ENCODE peak calls at places on chromosomes 3 and 15, in five cellular contexts. M is NCI-H510A treated with DMSO at 0.1 percent for 48 hours, X is hepatic stellate cell, F is GM03348, O is fibroblast of pulmonary artery. T is an unnamed sample.

GRCh38 chr3:38029400-38030125 is at the start of gene PLCD1:
- DNase-seq in O (peak), F (peak), X (peak), M (no peak), T (no peak)

GRCh38 chr3:26350853-26351252 is 271.7 kb upstream of the LRRC3B start:
- DNase-seq in F (no peak), M (no peak), X (no peak), O (no peak), T (no peak)

GRCh38 chr3:169144271-169144670 is 519.2 kb downstream of the MECOM start:
- DNase-seq in X (no peak), O (no peak), F (no peak), M (no peak), T (no peak)

GRCh38 chr3:50534721-50535330 is 31.4 kb upstream of the CACNA2D2 start:
- DNase-seq in O (no peak), F (no peak), X (no peak), M (no peak), T (no peak)

GRCh38 chr15:96331942-96332853 is 1.7 kb downstream of the NR2F2 start:
- DNase-seq in F (no peak), M (peak), X (peak), O (peak), T (no peak)

GRCh38 chr15:32802296-32802936 is 84.6 kb downstream of the GREM1 start:
- DNase-seq in M (no peak), X (peak), O (peak), F (peak), T (no peak)

GRCh38 chr3:16066975-16067374 is 107.5 kb upstream of the GALNT15 start:
- DNase-seq in M (no peak), O (peak), X (no peak), F (peak), T (no peak)

GRCh38 chr3:38343797-38344594 is 2.6 kb upstream of the XYLB start:
- DNase-seq in M (no peak), X (no peak), O (peak), F (no peak), T (peak)

GRCh38 chr15:69757186-69757585 is 304.6 kb downstream of the RPLP1 start:
- DNase-seq in O (no peak), X (no peak), F (no peak), M (no peak), T (no peak)

GRCh38 chr3:157595259-157595658 is 92.0 kb upstream of the VEPH1 start:
- DNase-seq in X (no peak), M (no peak), O (no peak), F (no peak), T (no peak)

GRCh38 chr3:8341853-8342252 is 159.8 kb upstream of the LMCD1 start:
- DNase-seq in X (no peak), M (no peak), F (no peak), O (no peak), T (no peak)

GRCh38 chr15:34243226-34243625 is 18.4 kb downstream of the EMC4 start:
- DNase-seq in M (no peak), X (no peak), F (no peak), O (peak), T (no peak)

GRCh38 chr3:131091768-131092167 is 65.1 kb downstream of the NEK11 start:
- DNase-seq in M (no peak), X (no peak), O (no peak), F (no peak), T (no peak)

GRCh38 chr3:7610634-7611033 is 749.7 kb downstream of the GRM7 start:
- DNase-seq in M (no peak), F (no peak), X (no peak), O (no peak), T (no peak)

GRCh38 chr3:150256336-150256735 is 151.8 kb upstream of the TSC22D2 start:
- DNase-seq in M (no peak), F (no peak), X (no peak), O (no peak), T (no peak)

GRCh38 chr15:40245666-40246065 is 6.8 kb downstream of the PAK6 start:
- DNase-seq in F (no peak), M (no peak), O (no peak), X (no peak), T (no peak)

GRCh38 chr3:160400631-160401150 is 1.2 kb downstream of the SMC4 start:
- DNase-seq in O (peak), M (no peak), X (no peak), F (peak), T (no peak)

GRCh38 chr3:73727117-73727802 is 102.5 kb upstream of the PDZRN3 start:
- DNase-seq in F (peak), O (peak), X (peak), M (no peak), T (peak)

GRCh38 chr3:65356331-65357286 is 668.8 kb upstream of the ADAMTS9 start:
- DNase-seq in O (no peak), F (peak), X (peak), M (no peak), T (no peak)

GRCh38 chr3:138625707-138626365 is 17.3 kb downstream of the FAIM start:
- DNase-seq in O (peak), F (peak), X (peak), M (no peak), T (no peak)

GRCh38 chr15:80556694-80557367 is 138.3 kb upstream of the ABHD17C start:
- DNase-seq in O (no peak), F (no peak), X (no peak), M (peak), T (no peak)

GRCh38 chr3:45582407-45582806 is 12.1 kb upstream of the LIMD1 start:
- DNase-seq in F (peak), X (peak), M (no peak), O (peak), T (peak)

GRCh38 chr3:69181592-69182211 is 59.3 kb upstream of the LMOD3 start:
- DNase-seq in M (no peak), X (peak), F (peak), O (peak), T (peak)

GRCh38 chr15:35271371-35272043 is 186.4 kb upstream of the NANOGP8 start:
- DNase-seq in F (peak), M (no peak), O (peak), X (peak), T (no peak)

GRCh38 chr3:143536817-143537535 is 311.3 kb downstream of the SLC9A9 start:
- DNase-seq in X (no peak), O (peak), M (no peak), F (peak), T (no peak)

GRCh38 chr15:67064607-67065530 is 533 bp upstream of the SMAD3 start:
- DNase-seq in F (no peak), X (no peak), O (no peak), M (no peak), T (no peak)

GRCh38 chr15:63610209-63610841 is 13.1 kb downstream of the FBXL22 start:
- DNase-seq in O (peak), X (peak), F (peak), M (peak), T (peak)

GRCh38 chr3:159322322-159322939 is 520.6 kb downstream of the MFSD1 start:
- DNase-seq in O (peak), X (peak), F (peak), M (no peak), T (peak)

GRCh38 chr3:165188452-165188851 is 7.7 kb downstream of the SLITRK3 start:
- DNase-seq in M (no peak), F (no peak), O (no peak), X (no peak), T (no peak)